ENCODE peak calls at places on chromosomes 13 and 19, in ten cellular contexts. Y is ovary; P is COLO829; V is EL; Z is NCI-H1105; S is CD8-positive, alpha-beta T cell; Q is CD4-positive, alpha-beta memory T cell; X is stimulated activated CD4-positive, alpha-beta T cell treated with anti-CD3 and anti-CD28 coated beads, Interleukin-4, amount 100 ng/mL, for 48 hours; I is GM18507; N is stromal cell of bone marrow. G is an unnamed sample.

GRCh38 chr13:113149711-113150544 is 8.5 kb upstream of the PROZ start:
- DNase-seq in Y (no peak), P (no peak), V (no peak), Z (no peak), S (no peak), Q (no peak), X (no peak), I (no peak), N (no peak), G (no peak)

GRCh38 chr13:95624020-95624419 is 20.5 kb downstream of the DZIP1 start:
- DNase-seq in Y (no peak), P (peak; percentile 35), V (peak; percentile 50), Z (no peak), S (no peak), Q (no peak), X (no peak), I (no peak), N (peak; percentile 34), G (no peak)

GRCh38 chr13:49125964-49126363 is 94.2 kb upstream of the MLNR start:
- DNase-seq in Y (no peak), P (no peak), V (no peak), Z (no peak), S (no peak), Q (no peak), X (no peak), I (no peak), N (no peak), G (no peak)

GRCh38 chr19:44757057-44757734 is 8.7 kb downstream of the BCL3 start:
- DNase-seq in Y (peak; percentile 82), P (no peak), V (no peak), Z (no peak), S (no peak), Q (peak; percentile 28), X (no peak), I (no peak), N (no peak), G (no peak)

GRCh38 chr19:16327131-16327450 is 2.5 kb downstream of the KLF2 start:
- DNase-seq in Y (no peak), P (no peak), V (no peak), Z (no peak), S (no peak), Q (no peak), X (no peak), I (no peak), N (no peak), G (no peak)

GRCh38 chr13:110503979-110504499 is 57.5 kb downstream of the RAB20 start:
- DNase-seq in Y (no peak), P (no peak), V (no peak), Z (no peak), S (no peak), Q (no peak), X (no peak), I (no peak), N (no peak), G (no peak)

GRCh38 chr19:38401148-38401547 is 1.7 kb upstream of the FAM98C start:
- DNase-seq in Y (no peak), P (no peak), V (peak; percentile 31), Z (no peak), S (no peak), Q (no peak), X (no peak), I (no peak), N (no peak), G (no peak)

GRCh38 chr19:1213391-1214286 is 8.1 kb downstream of the STK11 start:
- DNase-seq in Y (peak; percentile 49), P (no peak), V (peak; percentile 87), Z (no peak), S (no peak), Q (peak; percentile 87), X (no peak), I (no peak), N (peak; percentile 74), G (peak; percentile 77)

GRCh38 chr13:19985219-19985556 is 26.7 kb downstream of the ZMYM2 start:
- DNase-seq in Y (no peak), P (no peak), V (no peak), Z (no peak), S (no peak), Q (no peak), X (no peak), I (no peak), N (no peak), G (no peak)

GRCh38 chr19:35309481-35310279 is 17.7 kb downstream of the MAG start:
- DNase-seq in Y (peak; percentile 96), P (peak; percentile 40), V (no peak), Z (no peak), S (no peak), Q (no peak), X (no peak), I (no peak), N (no peak), G (no peak)

GRCh38 chr13:23630349-23631093 is 60.3 kb downstream of the TNFRSF19 start:
- DNase-seq in Y (no peak), P (no peak), V (no peak), Z (no peak), S (no peak), Q (no peak), X (no peak), I (no peak), N (no peak), G (no peak)

GRCh38 chr13:50156722-50157121 is 141.5 kb downstream of the KCNRG start:
- DNase-seq in Y (no peak), P (peak; percentile 90), V (no peak), Z (no peak), S (no peak), Q (no peak), X (no peak), I (no peak), N (peak; percentile 23), G (no peak)

GRCh38 chr13:113567681-113568080 is 16.9 kb upstream of the TFDP1 start:
- DNase-seq in Y (no peak), P (no peak), V (no peak), Z (no peak), S (no peak), Q (no peak), X (no peak), I (no peak), N (no peak), G (no peak)

GRCh38 chr13:66218583-66218982 is 1011.6 kb downstream of the PCDH9 start:
- DNase-seq in Y (no peak), P (no peak), V (no peak), Z (no peak), S (no peak), Q (no peak), X (no peak), I (no peak), N (no peak), G (no peak)